ENCODE peak calls at places on chromosomes 11 and 22, in six cellular contexts. Y is activated naive CD8-positive, alpha-beta T cell treated with anti-CD3 and anti-CD28 coated beads for 36 hours; K is fibroblast of villous mesenchyme; T is CD4-positive, alpha-beta T cell; R is stimulated activated CD4-positive, alpha-beta T cell treated with anti-CD3 and anti-CD28 coated beads, TNF-alpha, amount 100 ng/mL, for 24 hours; C is NCI-H1105. M is an unnamed sample.

GRCh38 chr22:20271114-20271994 is 3.2 kb upstream of the RTN4R start:
- DNase-seq in T (no peak), K (no peak), C (no peak), R (no peak), Y (no peak), M (no peak)

GRCh38 chr11:121031167-121031566 is 7.3 kb downstream of the TBCEL start:
- DNase-seq in C (no peak), T (no peak), R (no peak), Y (no peak), K (no peak), M (no peak)

GRCh38 chr11:119496997-119497396 is 74.0 kb upstream of the THY1 start:
- DNase-seq in C (no peak), R (no peak), K (no peak), Y (no peak), T (no peak), M (no peak)

GRCh38 chr11:129273322-129273721 is 81.2 kb upstream of the ARHGAP32 start:
- DNase-seq in K (no peak), C (no peak), Y (no peak), T (no peak), R (no peak), M (no peak)

GRCh38 chr22:20653795-20654342 is 120.0 kb upstream of the SERPIND1 start:
- DNase-seq in T (no peak), K (no peak), Y (no peak), R (no peak), C (no peak), M (no peak)

GRCh38 chr11:31805629-31806185 is 5.4 kb downstream of the PAX6 start:
- DNase-seq in C (no peak), T (no peak), R (no peak), Y (no peak), K (no peak), M (no peak)

GRCh38 chr22:46721716-46722115 is 16.3 kb downstream of the CERK start:
- DNase-seq in Y (no peak), R (no peak), C (no peak), T (no peak), K (no peak), M (no peak)

GRCh38 chr11:20668844-20669832 is at the start of gene NELL1:
- DNase-seq in C (peak; percentile 47), R (no peak), Y (peak; percentile 10), K (no peak), T (no peak), M (no peak)

GRCh38 chr11:108121274-108122155 is at the start of gene ACAT1:
- DNase-seq in Y (peak; percentile 99), K (peak; percentile 90), T (peak; percentile 96), C (peak; percentile 93), R (peak; percentile 95), M (peak; percentile 100)

GRCh38 chr11:1559103-1559951 is 12.7 kb downstream of the DUSP8 start:
- DNase-seq in Y (no peak), K (peak; percentile 63), C (peak; percentile 30), R (no peak), T (no peak), M (peak; percentile 95)

GRCh38 chr22:31436132-31436531 is 36.7 kb downstream of the DRG1 start:
- DNase-seq in C (no peak), K (no peak), R (no peak), T (no peak), Y (no peak), M (no peak)

GRCh38 chr22:36461665-36462474 is 19.6 kb downstream of the TXN2 start:
- DNase-seq in Y (no peak), C (no peak), R (no peak), T (no peak), K (peak; percentile 61), M (peak; percentile 48)

M was measured in left ventricle myocardium superior.